ENCODE peak calls at places on chromosomes 5 and 9, in six cellular contexts. One of them, this sample, is unnamed.

GRCh38 chr9:86175223-86175622 is 75.9 kb upstream of the GOLM1 start:
- DNase-seq in hepatocyte: no peak
- DNase-seq in OCI-LY7: no peak
- DNase-seq in Karpas-422: no peak
- DNase-seq in PC-3: no peak
- DNase-seq in PC-9: no peak
- DNase-seq in this sample: no peak

GRCh38 chr5:87099967-87100366 is 167.7 kb upstream of the RASA1 start:
- DNase-seq in hepatocyte: no peak
- DNase-seq in OCI-LY7: no peak
- DNase-seq in Karpas-422: no peak
- DNase-seq in PC-3: peak; percentile 63
- DNase-seq in PC-9: no peak
- DNase-seq in this sample: no peak

GRCh38 chr5:101473483-101473882 is 570.4 kb upstream of the ST8SIA4 start:
- DNase-seq in hepatocyte: no peak
- DNase-seq in OCI-LY7: no peak
- DNase-seq in Karpas-422: no peak
- DNase-seq in PC-3: no peak
- DNase-seq in PC-9: no peak
- DNase-seq in this sample: peak; percentile 61

GRCh38 chr9:127136880-127137639 is 14.6 kb upstream of the ANGPTL2 start:
- DNase-seq in hepatocyte: no peak
- DNase-seq in OCI-LY7: no peak
- DNase-seq in Karpas-422: no peak
- DNase-seq in PC-3: no peak
- DNase-seq in PC-9: no peak
- DNase-seq in this sample: no peak

GRCh38 chr5:7629559-7629958 is 221.4 kb downstream of the CFAP90 start:
- DNase-seq in hepatocyte: no peak
- DNase-seq in OCI-LY7: no peak
- DNase-seq in Karpas-422: no peak
- DNase-seq in PC-3: no peak
- DNase-seq in PC-9: no peak
- DNase-seq in this sample: no peak

GRCh38 chr5:60463179-60463868 is 236.6 kb downstream of the DEPDC1B start:
- DNase-seq in hepatocyte: peak; percentile 55
- DNase-seq in OCI-LY7: no peak
- DNase-seq in Karpas-422: no peak
- DNase-seq in PC-3: no peak
- DNase-seq in PC-9: no peak
- DNase-seq in this sample: no peak

GRCh38 chr5:32217886-32218396 is 43.8 kb upstream of the GOLPH3 start:
- DNase-seq in hepatocyte: peak; percentile 56
- DNase-seq in OCI-LY7: peak; percentile 76
- DNase-seq in Karpas-422: peak; percentile 70
- DNase-seq in PC-3: peak; percentile 22
- DNase-seq in PC-9: no peak
- DNase-seq in this sample: no peak

GRCh38 chr5:9766581-9766980 is 136.4 kb upstream of the TAS2R1 start:
- DNase-seq in hepatocyte: no peak
- DNase-seq in OCI-LY7: no peak
- DNase-seq in Karpas-422: no peak
- DNase-seq in PC-3: peak; percentile 81
- DNase-seq in PC-9: no peak
- DNase-seq in this sample: peak; percentile 84

GRCh38 chr5:116911074-116911473 is 336.5 kb upstream of the SEMA6A start:
- DNase-seq in hepatocyte: no peak
- DNase-seq in OCI-LY7: peak; percentile 52
- DNase-seq in Karpas-422: peak; percentile 76
- DNase-seq in PC-3: no peak
- DNase-seq in PC-9: no peak
- DNase-seq in this sample: no peak

DNA sequence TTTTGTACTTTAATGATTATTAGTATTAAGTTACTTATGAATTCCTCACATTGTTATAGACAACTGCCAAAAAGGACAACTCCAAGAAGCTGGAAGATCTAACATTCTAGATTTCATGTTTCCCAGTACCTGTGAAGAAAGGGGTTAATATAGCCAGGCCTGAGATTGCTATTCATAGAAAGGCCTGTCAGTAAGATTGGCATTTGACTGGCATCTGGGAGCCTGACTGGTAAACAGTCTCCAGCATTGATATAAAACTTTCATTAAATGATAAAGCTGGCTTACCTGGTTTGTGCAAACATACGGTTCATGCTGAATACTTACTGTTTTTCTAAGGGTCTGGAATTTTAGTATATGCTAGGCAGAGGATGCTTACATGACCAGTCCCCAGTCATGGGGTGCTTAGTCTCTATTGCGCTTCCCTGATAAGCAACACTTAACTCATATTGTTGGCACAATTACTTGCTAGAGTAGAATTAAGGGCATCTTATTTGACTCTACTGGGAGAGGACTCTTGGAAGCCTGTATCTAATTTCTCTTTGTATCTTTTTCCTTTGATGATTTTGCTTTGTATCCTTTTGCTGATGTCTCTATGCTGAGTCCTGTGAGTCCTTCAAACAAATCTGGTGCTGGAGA is 340.4 kb upstream of the SEMA6A start:
- DNase-seq in hepatocyte: no peak
- DNase-seq in OCI-LY7: no peak
- DNase-seq in Karpas-422: no peak
- DNase-seq in PC-3: no peak
- DNase-seq in PC-9: no peak
- DNase-seq in this sample: no peak
- H3K9me2 ChIP-seq in hepatocyte: no peaks in the 10 kb centered on the region
- H3K9me2 ChIP-seq in OCI-LY7: no peaks in the 10 kb centered on the region
- H3K9me2 ChIP-seq in Karpas-422: no peaks in the 10 kb centered on the region
- H3K9me2 ChIP-seq in PC-3: no peaks in the 10 kb centered on the region
- H3K9me2 ChIP-seq in PC-9: no peaks in the 10 kb centered on the region
- H3K9me2 ChIP-seq in this sample: no peaks in the 10 kb centered on the region

DNA sequence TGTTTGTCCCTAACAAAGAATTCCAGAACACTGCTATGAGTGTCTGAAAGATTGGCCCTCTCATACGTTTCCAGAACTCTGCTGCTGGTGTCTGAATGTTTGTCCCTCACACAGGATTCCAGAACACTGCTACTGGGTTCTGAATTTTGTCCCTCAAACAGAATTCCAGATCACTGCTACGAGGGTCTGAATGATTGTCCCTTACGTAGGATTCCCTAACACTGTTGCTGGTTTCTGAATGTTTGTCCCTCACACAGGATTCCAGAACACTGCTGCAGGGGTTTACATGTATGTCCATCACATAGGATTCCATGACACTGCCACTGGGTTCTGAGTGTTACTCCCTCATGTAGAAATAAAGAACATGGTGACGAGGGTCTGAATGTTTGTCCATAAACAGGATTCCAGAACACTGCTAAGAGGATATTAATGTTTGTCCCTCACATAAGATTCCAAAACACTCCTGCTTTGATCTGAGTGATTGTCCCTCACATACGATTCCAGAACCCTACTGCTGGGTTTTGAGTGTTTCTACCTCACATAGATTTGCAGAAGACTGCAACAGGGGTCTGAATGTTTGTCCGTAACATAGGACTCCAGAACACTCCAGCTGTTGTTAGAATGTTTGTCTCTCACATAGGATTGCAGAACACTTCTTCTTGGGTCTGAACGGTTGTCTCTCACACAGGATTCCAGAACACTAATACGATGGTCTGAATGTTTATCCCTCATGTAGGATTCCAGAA is 214.4 kb downstream of the FOXD4L6 start:
- DNase-seq in hepatocyte: no peak
- DNase-seq in OCI-LY7: no peak
- DNase-seq in Karpas-422: no peak
- DNase-seq in PC-3: no peak
- DNase-seq in PC-9: no peak
- DNase-seq in this sample: no peak
- H3K9me3 ChIP-seq in hepatocyte: peaks cover 52% of the 10 kb centered on the region
- H3K9me3 ChIP-seq in OCI-LY7: no peaks in the 10 kb centered on the region
- H3K9me3 ChIP-seq in Karpas-422: peaks cover 72% of the 10 kb centered on the region
- H3K9me3 ChIP-seq in PC-3: no peaks in the 10 kb centered on the region
- H3K9me3 ChIP-seq in PC-9: no peaks in the 10 kb centered on the region
- H3K9me3 ChIP-seq in this sample: no peaks in the 10 kb centered on the region

GRCh38 chr9:102594216-102594615 is 400.9 kb upstream of the CYLC2 start:
- DNase-seq in hepatocyte: no peak
- DNase-seq in OCI-LY7: no peak
- DNase-seq in Karpas-422: no peak
- DNase-seq in PC-3: no peak
- DNase-seq in PC-9: no peak
- DNase-seq in this sample: no peak
- H3K4me2 ChIP-seq in hepatocyte: no peak overlapping the region
- H3K4me2 ChIP-seq in OCI-LY7: no peak overlapping the region
- H3K4me2 ChIP-seq in Karpas-422: no peak overlapping the region
- H3K4me2 ChIP-seq in PC-3: no peak overlapping the region
- H3K4me2 ChIP-seq in PC-9: no peak overlapping the region
- H3K4me2 ChIP-seq in this sample: no peak overlapping the region

GRCh38 chr9:114811969-114812636 is 6.3 kb upstream of the TNFSF15 start:
- DNase-seq in hepatocyte: no peak
- DNase-seq in OCI-LY7: no peak
- DNase-seq in Karpas-422: peak; percentile 59
- DNase-seq in PC-3: peak; percentile 56
- DNase-seq in PC-9: no peak
- DNase-seq in this sample: no peak

GRCh38 chr9:114811301-114811700 is 5.5 kb upstream of the TNFSF15 start:
- DNase-seq in hepatocyte: no peak
- DNase-seq in OCI-LY7: no peak
- DNase-seq in Karpas-422: peak; percentile 65
- DNase-seq in PC-3: peak; percentile 70
- DNase-seq in PC-9: no peak
- DNase-seq in this sample: no peak

GRCh38 chr9:114813717-114814418 is 8.0 kb upstream of the TNFSF15 start:
- DNase-seq in hepatocyte: no peak
- DNase-seq in OCI-LY7: no peak
- DNase-seq in Karpas-422: no peak
- DNase-seq in PC-3: no peak
- DNase-seq in PC-9: no peak
- DNase-seq in this sample: no peak

GRCh38 chr9:114806571-114806970 is 732 bp upstream of the TNFSF15 start:
- DNase-seq in hepatocyte: peak; percentile 27
- DNase-seq in OCI-LY7: no peak
- DNase-seq in Karpas-422: no peak
- DNase-seq in PC-3: no peak
- DNase-seq in PC-9: no peak
- DNase-seq in this sample: no peak

DNA sequence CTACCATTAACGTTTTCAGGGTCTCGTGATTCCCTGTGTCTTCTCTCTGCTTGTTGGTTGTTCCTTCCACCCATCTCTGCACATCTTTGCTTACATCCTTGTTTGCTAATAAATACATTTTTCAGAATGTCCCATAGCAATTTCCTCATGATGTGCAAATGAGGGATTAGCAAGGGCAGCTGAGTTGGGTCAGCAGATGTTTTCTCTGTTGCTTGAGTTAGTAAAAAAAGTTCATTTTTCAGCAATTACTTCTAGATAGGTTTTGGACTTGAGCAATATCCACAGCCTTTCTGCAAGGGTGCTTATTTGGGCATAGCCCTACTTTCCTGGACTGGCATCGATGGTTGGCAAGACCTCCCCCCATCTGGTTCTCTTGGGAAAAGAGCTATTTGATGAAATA is 4.8 kb upstream of the TNFSF15 start:
- DNase-seq in hepatocyte: no peak
- DNase-seq in OCI-LY7: no peak
- DNase-seq in Karpas-422: peak; percentile 63
- DNase-seq in PC-3: no peak
- DNase-seq in PC-9: no peak
- DNase-seq in this sample: no peak
- H3K9me2 ChIP-seq in hepatocyte: no peaks in the 10 kb centered on the region
- H3K9me2 ChIP-seq in OCI-LY7: no peaks in the 10 kb centered on the region
- H3K9me2 ChIP-seq in Karpas-422: no peaks in the 10 kb centered on the region
- H3K9me2 ChIP-seq in PC-3: no peaks in the 10 kb centered on the region
- H3K9me2 ChIP-seq in PC-9: no peaks in the 10 kb centered on the region
- H3K9me2 ChIP-seq in this sample: peaks cover 4% of the 10 kb centered on the region

GRCh38 chr5:141434006-141434405 is 3.7 kb downstream of the PCDHGA12 start:
- DNase-seq in hepatocyte: no peak
- DNase-seq in OCI-LY7: no peak
- DNase-seq in Karpas-422: no peak
- DNase-seq in PC-3: no peak
- DNase-seq in PC-9: no peak
- DNase-seq in this sample: peak; percentile 71

GRCh38 chr5:141430332-141431113 is at the start of gene PCDHGA12:
- DNase-seq in hepatocyte: no peak
- DNase-seq in OCI-LY7: peak; percentile 76
- DNase-seq in Karpas-422: no peak
- DNase-seq in PC-3: no peak
- DNase-seq in PC-9: peak; percentile 9
- DNase-seq in this sample: peak; percentile 92

GRCh38 chr5:141437208-141437607 is 6.9 kb downstream of the PCDHGA12 start:
- DNase-seq in hepatocyte: no peak
- DNase-seq in OCI-LY7: no peak
- DNase-seq in Karpas-422: no peak
- DNase-seq in PC-3: no peak
- DNase-seq in PC-9: no peak
- DNase-seq in this sample: peak; percentile 69

GRCh38 chr5:141427783-141428426 is 2.4 kb upstream of the PCDHGA12 start:
- DNase-seq in hepatocyte: no peak
- DNase-seq in OCI-LY7: no peak
- DNase-seq in Karpas-422: no peak
- DNase-seq in PC-3: no peak
- DNase-seq in PC-9: no peak
- DNase-seq in this sample: no peak

GRCh38 chr5:141431286-141431685 is 979 bp downstream of the PCDHGA12 start:
- DNase-seq in hepatocyte: no peak
- DNase-seq in OCI-LY7: no peak
- DNase-seq in Karpas-422: no peak
- DNase-seq in PC-3: no peak
- DNase-seq in PC-9: no peak
- DNase-seq in this sample: peak; percentile 27
- H3K9me3 ChIP-seq in hepatocyte: peaks cover 64% of the 10 kb centered on the region
- H3K9me3 ChIP-seq in OCI-LY7: no peaks in the 10 kb centered on the region
- H3K9me3 ChIP-seq in Karpas-422: peaks cover 13% of the 10 kb centered on the region
- H3K9me3 ChIP-seq in PC-3: peaks cover 4% of the 10 kb centered on the region
- H3K9me3 ChIP-seq in PC-9: peaks cover 3% of the 10 kb centered on the region
- H3K9me3 ChIP-seq in this sample: no peaks in the 10 kb centered on the region